ENCODE peak calls at places on chromosomes 1 and 21, in five cellular contexts. M is neural crest cell, A is esophagus muscularis mucosa, W is cardiac fibroblast, H is colonic mucosa. Q is an unnamed sample.

GRCh38 chr1:103461171-103462105 is 64.1 kb upstream of the RNPC3 start:
- DNase-seq in M (no peak), A (no peak), W (peak), H (no peak), Q (no peak)

GRCh38 chr21:27475363-27475955 is 508.6 kb upstream of the ADAMTS5 start:
- DNase-seq in M (no peak), A (no peak), W (no peak), H (no peak), Q (no peak)

GRCh38 chr21:26405735-26406361 is 167.2 kb downstream of the CYYR1 start:
- DNase-seq in M (no peak), A (no peak), W (peak), H (no peak), Q (peak)

GRCh38 chr1:30840904-30841598 is 67.5 kb downstream of the SDC3 start:
- DNase-seq in M (peak), A (no peak), W (peak), H (no peak), Q (peak)

GRCh38 chr21:37767984-37768383 is 148.3 kb downstream of the KCNJ6 start:
- DNase-seq in M (no peak), A (no peak), W (no peak), H (no peak), Q (no peak)

GRCh38 chr1:206419250-206419649 is 51.0 kb upstream of the IKBKE start:
- DNase-seq in M (no peak), A (no peak), W (no peak), H (peak), Q (no peak)

GRCh38 chr1:175322109-175322508 is 129.5 kb upstream of the KIAA0040 start:
- DNase-seq in M (no peak), A (peak), W (no peak), H (no peak), Q (no peak)

GRCh38 chr1:115098979-115099692 is 9.8 kb upstream of the TSPAN2 start:
- DNase-seq in M (no peak), A (no peak), W (peak), H (peak), Q (no peak)

GRCh38 chr1:184622136-184622823 is 132.4 kb downstream of the EDEM3 start:
- DNase-seq in M (no peak), A (peak), W (peak), H (peak), Q (peak)

GRCh38 chr1:222097646-222098045 is 355.8 kb upstream of the DUSP10 start:
- DNase-seq in M (no peak), A (peak), W (no peak), H (peak), Q (no peak)

GRCh38 chr1:228344631-228345072 is 62.0 kb downstream of the TRIM11 start:
- DNase-seq in M (no peak), A (no peak), W (no peak), H (no peak), Q (peak)

GRCh38 chr1:226658538-226659125 is 80.5 kb downstream of the ITPKB start:
- DNase-seq in M (no peak), A (no peak), W (no peak), H (no peak), Q (no peak)

GRCh38 chr1:47629201-47629600 is 191.4 kb downstream of the FOXD2 start:
- DNase-seq in M (no peak), A (no peak), W (no peak), H (no peak), Q (no peak)

GRCh38 chr21:34017127-34017961 is 56.0 kb upstream of the MRPS6 start:
- DNase-seq in M (no peak), A (no peak), W (peak), H (no peak), Q (no peak)

GRCh38 chr21:45970674-45971486 is 10.7 kb upstream of the COL6A1 start:
- DNase-seq in M (peak), A (no peak), W (peak), H (no peak), Q (peak)
- TF ChIP-seq CTCF in M (peak), A (peak), W (peak), H (peak), Q (peak)

GRCh38 chr1:38815903-38816627 is 43.5 kb downstream of the RRAGC start:
- DNase-seq in M (no peak), A (no peak), W (no peak), H (no peak), Q (peak)
- TF ChIP-seq CTCF in M (no peak), A (no peak), W (no peak), H (no peak), Q (no peak)

GRCh38 chr1:109275706-109276345 is 7.1 kb downstream of the PSRC1 start:
- DNase-seq in M (no peak), A (no peak), W (no peak), H (no peak), Q (no peak)
- TF ChIP-seq CTCF in M (no peak), A (no peak), W (no peak), H (no peak), Q (no peak)

GRCh38 chr1:85581802-85582686 is 1.5 kb downstream of the CCN1 start:
- DNase-seq in M (peak), A (peak), W (peak), H (peak), Q (peak)
- TF ChIP-seq CTCF in M (peak), A (peak), W (peak), H (no peak), Q (peak)

DNA sequence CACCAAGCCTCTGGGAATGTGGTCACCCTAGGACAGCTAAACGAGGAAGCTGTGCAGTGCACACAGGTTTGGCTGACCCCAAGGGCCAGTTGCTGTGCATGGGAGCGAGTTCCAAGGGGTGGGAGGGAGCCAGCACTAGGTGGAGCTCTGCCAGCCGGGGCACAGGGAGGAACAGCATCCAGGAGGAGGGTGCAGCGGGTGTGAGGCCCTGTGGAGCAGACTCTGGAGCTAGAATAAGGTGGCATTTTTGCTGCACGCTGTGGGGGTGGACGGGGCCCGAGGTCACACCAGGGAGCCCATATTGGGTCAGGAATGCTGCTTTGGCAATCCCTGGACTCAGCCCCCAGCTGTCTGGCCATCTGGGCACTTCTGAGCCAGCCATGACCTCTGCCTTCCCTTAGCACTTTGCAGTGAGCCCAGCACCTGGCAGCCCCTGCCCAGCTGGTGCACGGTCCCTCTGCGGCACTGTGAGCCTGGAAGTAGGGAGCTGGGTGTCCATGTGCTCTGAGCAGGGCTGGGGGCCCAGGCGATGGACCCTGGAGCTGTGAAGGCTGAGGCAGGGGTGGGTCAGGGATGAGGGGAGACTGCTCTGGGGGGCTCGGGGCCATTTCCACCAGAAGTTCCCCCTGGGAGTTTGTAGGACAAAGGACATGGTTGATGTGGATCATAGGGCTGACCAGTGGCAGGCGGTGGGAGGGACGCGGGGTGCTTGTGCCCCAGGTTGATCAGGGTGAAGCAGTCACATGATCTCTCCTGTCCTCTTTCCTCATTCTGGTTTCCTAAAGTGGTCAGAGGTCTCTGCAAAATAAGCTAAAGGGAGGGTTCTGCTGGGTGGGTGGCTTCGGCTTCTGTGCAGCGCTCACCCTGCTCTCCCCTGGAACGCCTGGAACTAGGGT is 8.9 kb downstream of the PDXK start:
- DNase-seq in M (no peak), A (no peak), W (no peak), H (no peak), Q (no peak)
- TF ChIP-seq CTCF in M (no peak), A (no peak), W (no peak), H (no peak), Q (no peak)

GRCh38 chr1:244047739-244048565 is 3.1 kb upstream of the ZBTB18 start:
- DNase-seq in M (peak), A (peak), W (peak), H (peak), Q (peak)
- TF ChIP-seq CTCF in M (no peak), A (no peak), W (no peak), H (no peak), Q (no peak)

GRCh38 chr1:14769486-14770274 is 171.2 kb downstream of the KAZN start:
- DNase-seq in M (no peak), A (no peak), W (no peak), H (no peak), Q (no peak)
- TF ChIP-seq CTCF in M (no peak), A (no peak), W (no peak), H (no peak), Q (no peak)

DNA sequence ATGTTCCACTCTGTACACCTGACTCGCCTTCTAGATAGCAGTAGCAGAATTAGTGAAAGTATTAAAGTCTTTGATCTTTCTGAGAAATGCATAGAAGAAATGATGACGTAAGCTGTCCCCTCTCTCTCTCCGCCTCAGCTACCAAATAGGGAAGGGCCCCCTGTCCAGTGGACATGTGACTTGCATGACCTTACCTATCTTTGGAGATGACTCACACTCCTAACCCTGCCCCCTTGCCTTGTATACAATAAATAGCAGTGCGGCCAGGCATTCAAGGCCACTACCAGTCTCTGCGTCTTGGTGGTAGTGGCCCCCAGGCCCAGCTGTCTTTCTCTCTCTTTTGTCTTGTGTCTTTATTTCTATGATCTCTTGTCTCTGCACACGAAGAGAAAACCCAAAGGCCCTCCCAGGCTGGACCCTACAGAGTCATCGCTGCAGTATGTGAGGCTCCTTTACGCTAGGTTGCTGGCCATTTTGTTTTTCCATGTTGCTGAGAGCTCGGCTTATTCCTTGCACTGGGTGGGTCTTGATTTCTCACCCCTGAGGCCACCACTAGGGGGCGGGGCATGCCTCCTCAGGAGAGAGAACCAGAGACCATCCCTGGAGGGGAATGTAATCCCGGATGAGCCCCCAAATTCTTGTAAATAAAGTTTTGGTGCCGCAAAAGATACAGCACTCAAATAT is 16.0 kb upstream of the ZBTB8B start:
- DNase-seq in M (peak), A (no peak), W (peak), H (no peak), Q (peak)
- TF ChIP-seq CTCF in M (no peak), A (no peak), W (peak), H (no peak), Q (peak)

GRCh38 chr1:5980314-5981008 is 11.8 kb downstream of the NPHP4 start:
- DNase-seq in M (no peak), A (no peak), W (peak), H (no peak), Q (peak)
- TF ChIP-seq CTCF in M (peak), A (no peak), W (peak), H (no peak), Q (peak)

GRCh38 chr1:195608883-195609282 is 999.4 kb downstream of the KCNT2 start:
- DNase-seq in M (no peak), A (no peak), W (no peak), H (no peak), Q (no peak)
- TF ChIP-seq CTCF in M (peak), A (no peak), W (no peak), H (no peak), Q (no peak)

Q was measured in nephron progenitor cell.